ENCODE peak calls at places on chromosomes 2 and 18, in seven cellular contexts. K is GM12878, T is HCT116, R is HepG2, F is K562, H is Panc1, I is SK-N-SH. Y is an unnamed sample.

GRCh38 chr2:86238354-86238753 is 39.1 kb downstream of the MRPL35 start:
- DNase-seq in K (peak; percentile 74), T (no peak), R (no peak), F (no peak), H (no peak), I (no peak), Y (no peak)

GRCh38 chr18:50866765-50867164 is 12.2 kb upstream of the ME2 start:
- DNase-seq in K (no peak), T (no peak), R (no peak), F (no peak), H (no peak), I (no peak), Y (no peak)

GRCh38 chr18:23872701-23873550 is 141.6 kb upstream of the TTC39C start:
- DNase-seq in K (no peak), T (peak; percentile 85), R (no peak), F (no peak), H (no peak), I (no peak), Y (no peak)

GRCh38 chr2:74255660-74256228 is 57.3 kb downstream of the MTHFD2 start:
- DNase-seq in K (no peak), T (no peak), R (no peak), F (no peak), H (no peak), I (no peak), Y (no peak)

GRCh38 chr2:157565550-157565949 is 63.1 kb downstream of the ACVR1C start:
- DNase-seq in K (no peak), T (no peak), R (no peak), F (no peak), H (no peak), I (no peak), Y (no peak)

GRCh38 chr18:1408331-1408835 is 503.7 kb downstream of the ADCYAP1 start:
- DNase-seq in K (no peak), T (no peak), R (no peak), F (no peak), H (no peak), I (no peak), Y (no peak)

GRCh38 chr2:63651361-63651760 is 62.6 kb downstream of the MDH1 start:
- DNase-seq in K (no peak), T (no peak), R (no peak), F (no peak), H (no peak), I (no peak), Y (no peak)

GRCh38 chr2:234291765-234292204 is 205.1 kb downstream of the ARL4C start:
- DNase-seq in K (no peak), T (no peak), R (no peak), F (no peak), H (no peak), I (no peak), Y (no peak)

GRCh38 chr2:175366814-175367213 is 185.3 kb upstream of the ATP5MC3 start:
- DNase-seq in K (peak; percentile 7), T (peak; percentile 38), R (peak; percentile 53), F (peak; percentile 53), H (no peak), I (peak; percentile 49), Y (peak; percentile 53)

GRCh38 chr2:126614529-126615279 is 41.3 kb upstream of the GYPC start:
- DNase-seq in K (no peak), T (no peak), R (no peak), F (no peak), H (no peak), I (no peak), Y (no peak)

GRCh38 chr2:233100192-233100998 is 40.3 kb downstream of the INPP5D start:
- DNase-seq in K (peak; percentile 95), T (no peak), R (no peak), F (no peak), H (no peak), I (no peak), Y (no peak)

GRCh38 chr2:80501874-80502624 is 197.5 kb upstream of the LRRTM1 start:
- DNase-seq in K (no peak), T (no peak), R (no peak), F (no peak), H (no peak), I (no peak), Y (no peak)

GRCh38 chr2:150586858-150587257 is 99.4 kb upstream of the RND3 start:
- DNase-seq in K (no peak), T (no peak), R (peak; percentile 15), F (no peak), H (peak; percentile 78), I (no peak), Y (no peak)

GRCh38 chr2:3557588-3558204 is 437 bp downstream of the RNASEH1 start:
- DNase-seq in K (no peak), T (no peak), R (no peak), F (no peak), H (no peak), I (no peak), Y (no peak)

GRCh38 chr18:13369756-13370510 is 151.4 kb downstream of the LDLRAD4 start:
- DNase-seq in K (no peak), T (no peak), R (no peak), F (no peak), H (no peak), I (no peak), Y (no peak)

GRCh38 chr2:12764075-12764722 is 47.5 kb downstream of the TRIB2 start:
- DNase-seq in K (no peak), T (no peak), R (no peak), F (no peak), H (no peak), I (no peak), Y (no peak)

GRCh38 chr2:46067501-46068292 is 229.5 kb upstream of the EPAS1 start:
- DNase-seq in K (no peak), T (no peak), R (peak; percentile 68), F (no peak), H (peak; percentile 33), I (no peak), Y (no peak)

GRCh38 chr2:135152361-135152760 is 100.3 kb downstream of the RAB3GAP1 start:
- DNase-seq in K (no peak), T (no peak), R (no peak), F (no peak), H (no peak), I (no peak), Y (no peak)

GRCh38 chr2:28635251-28635650 is 116.4 kb upstream of the PPP1CB start:
- DNase-seq in K (no peak), T (no peak), R (no peak), F (no peak), H (no peak), I (no peak), Y (no peak)

GRCh38 chr2:85911097-85911496 is 22.3 kb upstream of the ST3GAL5 start:
- DNase-seq in K (no peak), T (no peak), R (no peak), F (no peak), H (no peak), I (no peak), Y (no peak)

GRCh38 chr2:182666674-182667320 is 49.3 kb upstream of the DNAJC10 start:
- DNase-seq in K (no peak), T (peak; percentile 18), R (peak; percentile 31), F (peak; percentile 39), H (no peak), I (peak; percentile 27), Y (no peak)

DNA sequence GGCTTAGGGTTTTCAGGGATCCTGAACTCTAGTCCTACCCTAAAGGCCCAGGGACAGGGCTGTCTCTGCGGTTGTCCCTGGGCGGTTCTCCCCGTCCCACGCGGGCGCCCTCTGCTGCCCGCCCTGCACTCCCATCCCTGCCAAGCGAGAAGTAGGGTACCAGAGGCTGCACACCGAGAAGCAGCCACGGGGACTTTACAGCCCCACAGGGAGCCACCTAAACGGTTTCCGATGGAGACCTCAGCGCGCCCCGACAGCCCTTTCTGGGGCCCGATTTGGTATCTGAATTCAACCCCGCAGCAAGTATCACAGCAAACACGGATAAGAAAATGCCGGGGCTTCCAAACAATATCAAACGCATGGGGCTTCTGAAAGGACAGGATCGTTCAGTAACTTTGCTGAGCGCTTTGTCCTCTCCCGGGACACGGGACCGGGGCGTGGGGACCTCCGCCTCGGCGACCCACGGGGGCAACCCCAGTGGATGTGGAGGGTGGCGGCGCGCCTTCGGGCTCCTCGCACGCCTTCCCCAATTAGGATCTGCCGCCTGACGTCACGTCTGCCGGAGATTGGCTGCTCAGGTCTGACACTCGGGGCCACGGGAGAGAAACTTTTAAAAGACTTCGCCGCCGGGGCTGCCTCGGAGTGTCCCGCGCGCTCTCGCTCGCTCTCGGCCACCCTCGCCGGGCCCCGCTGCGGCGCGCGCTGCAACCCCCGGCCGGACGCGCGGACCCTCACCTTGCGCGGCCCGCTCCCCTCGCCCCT is at the start of gene LTBP1:
- DNase-seq in K (no peak), T (peak; percentile 45), R (peak; percentile 42), F (peak; percentile 70), H (peak; percentile 53), I (peak; percentile 82), Y (no peak)
- TF ChIP-seq SIN3A in K (no peak), T (no peak), R (no peak), F (no peak), H (no peak), I (peak; percentile 36), Y (no peak)

GRCh38 chr2:23557455-23557854 is 172.5 kb downstream of the KLHL29 start:
- DNase-seq in K (no peak), T (no peak), R (no peak), F (no peak), H (no peak), I (no peak), Y (no peak)
- TF ChIP-seq SIN3A in K (no peak), T (no peak), R (no peak), F (no peak), H (no peak), I (no peak), Y (no peak)

DNA sequence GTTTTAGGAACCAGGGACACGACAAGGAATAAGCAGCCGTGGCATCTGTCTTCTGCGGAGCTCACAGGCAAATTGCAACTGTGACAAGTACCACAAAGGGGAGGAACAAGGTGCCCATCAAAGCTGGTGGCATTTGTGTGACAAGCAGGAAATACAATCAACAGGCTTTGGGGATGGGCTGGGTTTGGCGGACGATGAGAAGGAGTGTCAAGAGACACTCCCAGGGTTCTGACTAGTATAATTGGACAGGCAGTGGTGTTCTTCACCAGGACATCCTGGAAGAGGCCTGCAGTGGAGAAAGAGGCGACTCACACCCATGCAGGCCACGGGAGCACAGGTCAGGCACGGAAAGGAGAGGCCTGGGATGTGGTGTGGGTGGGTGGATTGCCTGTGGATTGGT is 14.2 kb upstream of the SPATA3 start:
- DNase-seq in K (no peak), T (no peak), R (no peak), F (no peak), H (no peak), I (no peak), Y (no peak)
- TF ChIP-seq SIN3A in K (no peak), T (no peak), R (no peak), F (no peak), H (no peak), I (no peak), Y (no peak)

GRCh38 chr2:1611886-1612285 is 132.4 kb downstream of the PXDN start:
- DNase-seq in K (no peak), T (no peak), R (no peak), F (no peak), H (no peak), I (no peak), Y (no peak)
- TF ChIP-seq SIN3A in K (no peak), T (no peak), R (no peak), F (no peak), H (no peak), I (no peak), Y (no peak)

GRCh38 chr2:88187038-88187676 is 17.0 kb downstream of the THNSL2 start:
- DNase-seq in K (no peak), T (peak; percentile 61), R (peak; percentile 70), F (peak; percentile 67), H (peak; percentile 30), I (peak; percentile 82), Y (peak; percentile 84)
- TF ChIP-seq SIN3A in K (no peak), T (no peak), R (no peak), F (no peak), H (no peak), I (no peak), Y (no peak)